ENCODE peak calls at places on chromosomes 11 and 22, in four cellular contexts. X, J, Z and E are unnamed samples. For H3K4me1, the result is how much of the 10 kb centered on the place peaks cover.

GRCh38 chr11:121517996-121518395 is 65.2 kb upstream of the SORL1-AS1 start:
- DNase-seq in X (no peak), Z (no peak), J (no peak), E (no peak)

GRCh38 chr22:20569059-20570058 is 61.9 kb downstream of the MED15 start:
- DNase-seq in X (peak), Z (peak), J (peak), E (no peak)

GRCh38 chr11:17765381-17766359 is 31.1 kb downstream of the KCNC1 start:
- DNase-seq in J (no peak), Z (no peak), X (no peak), E (peak)

GRCh38 chr11:107018274-107018901 is at the start of gene GUCY1A2:
- DNase-seq in Z (peak), X (no peak), J (peak), E (no peak)

GRCh38 chr11:3136542-3137455 is 28.3 kb downstream of the OSBPL5 start:
- DNase-seq in X (no peak), J (peak), Z (no peak), E (no peak)

GRCh38 chr11:130295657-130296056 is 19.1 kb downstream of the ZBTB44 start:
- DNase-seq in J (no peak), Z (no peak), X (no peak), E (no peak)

GRCh38 chr11:70470127-70470526 is 71.8 kb downstream of the CTTN start:
- DNase-seq in J (no peak), Z (peak), X (no peak), E (no peak)

GRCh38 chr11:58059011-58059358 is 28.2 kb downstream of the OR6Q1 start:
- DNase-seq in X (no peak), Z (peak), J (no peak), E (no peak)

GRCh38 chr11:65540290-65541092 is 15.6 kb downstream of the SCYL1 start:
- DNase-seq in J (peak), Z (peak), X (peak), E (peak)

GRCh38 chr11:133545199-133545709 is 13.0 kb upstream of the OPCML start:
- DNase-seq in X (no peak), Z (no peak), J (no peak), E (no peak)
- H3K4me3 ChIP-seq in X (no peak), Z (no peak), J (no peak), E (no peak)

GRCh38 chr11:68508425-68508824 is 47.9 kb downstream of the PPP6R3 start:
- DNase-seq in X (no peak), Z (no peak), J (no peak), E (no peak)
- H3K4me1 ChIP-seq in X (under half), Z (under half), J (under half), E (under half)

DNA sequence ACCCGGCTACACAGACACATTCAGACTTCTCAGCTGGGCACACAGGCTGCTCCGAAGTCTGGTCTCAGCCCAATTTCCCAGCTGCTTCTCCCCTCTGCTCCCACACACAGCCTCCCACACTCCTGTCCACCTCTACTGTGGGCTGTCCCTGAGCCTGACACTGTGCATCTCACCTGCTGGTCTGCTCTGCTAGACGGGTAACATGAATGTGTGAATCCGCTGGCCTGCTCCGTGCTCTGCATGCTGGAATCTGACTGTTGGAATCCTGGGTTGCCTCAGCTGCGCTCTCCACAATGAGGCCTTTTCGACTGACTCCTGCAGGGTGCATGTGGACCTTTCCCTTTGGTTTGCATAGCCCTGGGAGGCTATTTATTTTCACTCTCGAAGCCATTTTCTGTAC is 489.5 kb upstream of the B3GAT1 start:
- DNase-seq in X (no peak), J (no peak), Z (no peak), E (no peak)
- H3K4me3 ChIP-seq in X (no peak), J (no peak), Z (no peak), E (no peak)

DNA sequence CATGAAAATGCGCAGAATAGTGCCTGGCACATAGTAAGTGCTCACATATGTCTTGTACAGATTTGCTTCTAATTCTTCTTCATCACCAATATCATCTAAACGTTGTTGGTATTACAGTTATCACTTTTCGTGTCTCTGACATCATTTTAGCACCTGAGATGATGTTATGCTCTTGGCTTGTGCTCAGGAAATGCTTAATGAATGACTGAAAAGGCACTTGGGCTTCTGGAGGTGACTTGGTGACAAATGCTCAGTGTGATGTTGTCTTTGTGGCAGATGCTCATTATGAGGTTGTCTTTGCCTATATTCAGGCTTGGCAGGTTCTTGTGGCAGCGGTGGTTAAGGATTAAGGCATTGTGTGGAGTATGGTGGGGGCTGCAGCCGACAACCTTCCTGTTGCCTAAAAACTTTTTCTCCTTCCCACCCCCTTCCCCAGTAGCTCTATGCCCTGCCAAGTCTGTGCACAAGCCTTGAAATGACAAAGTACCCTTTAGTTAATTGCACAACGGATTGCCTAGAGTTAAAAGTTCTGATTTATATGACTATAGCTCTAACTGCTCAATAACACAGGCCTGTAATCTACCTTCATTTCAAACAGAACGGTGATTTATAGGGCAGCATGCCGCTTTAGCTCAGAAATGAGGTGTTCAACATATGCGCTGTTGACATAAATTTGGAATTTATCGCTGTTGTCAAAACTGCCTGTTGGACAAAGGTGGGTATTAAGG is 82.5 kb downstream of the ZBTB16 start:
- DNase-seq in X (no peak), J (no peak), Z (no peak), E (no peak)
- H3K4me1 ChIP-seq in X (under half), J (under half), Z (under half), E (under half)

GRCh38 chr11:112292785-112293407 is 32.2 kb upstream of the PLET1 start:
- DNase-seq in Z (peak), J (no peak), X (no peak), E (no peak)
- H3K4me3 ChIP-seq in Z (no peak), J (no peak), X (no peak), E (no peak)

GRCh38 chr11:96094156-96094555 is 170.2 kb upstream of the MTMR2 start:
- DNase-seq in J (no peak), Z (no peak), X (no peak), E (no peak)
- H3K4me1 ChIP-seq in J (under half), Z (under half), X (under half), E (under half)

GRCh38 chr11:93013646-93014045 is 44.2 kb downstream of the MTNR1B start:
- DNase-seq in Z (no peak), X (no peak), J (no peak), E (no peak)
- H3K4me3 ChIP-seq in Z (no peak), X (no peak), J (no peak), E (no peak)

DNA sequence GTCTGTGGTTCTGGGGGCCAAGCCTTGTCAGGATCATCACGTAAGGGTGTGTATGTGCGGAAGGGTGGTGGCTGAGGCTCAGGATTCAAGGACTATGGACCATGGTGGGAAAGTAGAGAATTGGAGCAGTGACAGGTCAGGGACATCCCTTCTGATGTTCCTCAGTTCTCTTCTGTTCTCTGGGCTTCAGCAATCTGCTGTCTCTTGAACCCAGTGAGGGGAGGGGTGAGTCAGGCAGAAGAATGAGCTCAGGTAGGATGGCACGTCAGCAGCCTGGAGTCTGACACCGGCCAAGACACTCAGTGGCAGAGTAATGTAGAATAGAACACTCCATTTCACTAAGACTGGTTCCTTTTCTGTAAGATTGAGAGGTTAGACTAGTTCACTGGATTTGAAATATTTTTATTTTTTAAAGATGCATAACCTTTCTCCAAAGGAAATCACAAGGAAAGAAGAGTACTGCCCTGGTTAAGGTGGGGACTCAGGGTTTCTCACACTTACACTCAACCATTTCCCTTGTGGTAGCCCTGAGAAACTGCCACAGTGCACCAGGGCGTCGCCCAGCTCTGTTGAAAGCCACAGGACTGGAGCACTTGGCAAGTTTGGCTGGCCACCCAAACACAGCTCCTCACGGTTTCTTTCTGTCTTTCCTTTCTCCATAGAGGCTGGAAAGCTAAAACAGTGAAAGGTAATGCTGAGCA is 23.2 kb upstream of the MICAL2 start:
- DNase-seq in Z (peak), J (peak), X (no peak), E (no peak)
- H3K4me1 ChIP-seq in Z (under half), J (half or more), X (half or more), E (under half)

GRCh38 chr22:28141614-28142013 is 222.6 kb upstream of the PITPNB start:
- DNase-seq in Z (peak), X (no peak), J (no peak), E (no peak)

GRCh38 chr22:28143961-28144745 is 225.1 kb upstream of the PITPNB start:
- DNase-seq in X (no peak), Z (no peak), J (no peak), E (peak)

GRCh38 chr22:28139993-28140392 is 220.9 kb upstream of the PITPNB start:
- DNase-seq in X (no peak), Z (peak), J (no peak), E (no peak)

GRCh38 chr22:28143206-28143605 is 224.2 kb upstream of the PITPNB start:
- DNase-seq in X (no peak), Z (no peak), J (no peak), E (no peak)

GRCh38 chr22:28142361-28142801 is 223.3 kb upstream of the PITPNB start:
- DNase-seq in J (no peak), Z (peak), X (no peak), E (peak)
- H3K4me3 ChIP-seq in J (no peak), Z (no peak), X (no peak), E (no peak)

DNA sequence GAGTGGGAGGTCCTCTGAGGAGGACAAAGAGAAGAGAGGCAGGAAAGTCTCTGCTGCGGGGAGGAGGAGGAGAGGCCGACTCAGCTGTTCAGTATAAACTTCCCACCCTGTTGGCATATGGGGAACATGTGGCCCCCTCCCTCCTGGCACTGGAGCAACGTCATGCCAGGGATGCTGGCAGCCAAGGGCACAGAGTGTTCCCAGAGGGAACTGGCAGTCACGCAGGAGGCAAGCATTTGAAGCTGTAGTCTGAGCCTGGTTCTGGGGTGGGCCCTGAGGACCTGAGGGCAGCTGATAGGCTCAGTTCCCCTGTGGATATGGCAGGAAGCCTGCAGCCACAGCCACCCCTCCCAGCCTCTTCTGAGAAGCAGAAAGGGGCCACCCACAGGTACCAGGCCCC is 67.1 kb upstream of the TSPAN18 start:
- DNase-seq in J (no peak), X (no peak), Z (no peak), E (no peak)
- H3K4me1 ChIP-seq in J (under half), X (under half), Z (under half), E (under half)